ENCODE peak calls at places on chromosomes 13 and 19, in six cellular contexts. F, E, R, W, C and I are unnamed samples.
A peak's percentile ranks its signal among the peaks of the same experiment; 100 is the strongest.

GRCh38 chr13:105007166-105007808 is 1528.2 kb downstream of the EFNB2 start:
- DNase-seq in F (no peak), E (no peak), R (no peak), W (no peak), C (no peak), I (no peak)

GRCh38 chr13:110915874-110916670 is 1.2 kb upstream of the ANKRD10 start:
- DNase-seq in F (no peak), E (no peak), R (peak; percentile 64), W (no peak), C (no peak), I (no peak)

GRCh38 chr13:40985596-40986327 is 33.4 kb downstream of the ELF1 start:
- DNase-seq in F (no peak), E (no peak), R (no peak), W (no peak), C (no peak), I (no peak)

GRCh38 chr19:17076539-17076919 is 952 bp downstream of the MYO9B start:
- DNase-seq in F (peak; percentile 13), E (no peak), R (peak; percentile 26), W (no peak), C (no peak), I (peak; percentile 7)

GRCh38 chr13:100789025-100789424 is 114.4 kb upstream of the TMTC4 start:
- DNase-seq in F (no peak), E (no peak), R (no peak), W (no peak), C (no peak), I (no peak)

GRCh38 chr19:21492932-21493906 is 12.2 kb upstream of the ZNF429 start:
- DNase-seq in F (no peak), E (no peak), R (no peak), W (no peak), C (no peak), I (no peak)

GRCh38 chr19:5632241-5632612 is 9.3 kb downstream of the SAFB start:
- DNase-seq in F (no peak), E (no peak), R (no peak), W (no peak), C (no peak), I (no peak)

GRCh38 chr19:28245937-28246336 is 967.0 kb downstream of the UQCRFS1 start:
- DNase-seq in F (no peak), E (no peak), R (no peak), W (no peak), C (no peak), I (no peak)

GRCh38 chr19:28960986-28961705 is 251.8 kb downstream of the UQCRFS1 start:
- DNase-seq in F (no peak), E (no peak), R (no peak), W (no peak), C (no peak), I (peak; percentile 70)

GRCh38 chr13:46633416-46633815 is 80.4 kb downstream of the LRCH1 start:
- DNase-seq in F (no peak), E (peak; percentile 47), R (peak; percentile 54), W (no peak), C (no peak), I (no peak)

GRCh38 chr19:57689750-57690149 is 8.0 kb downstream of the ZNF551 start:
- DNase-seq in F (no peak), E (no peak), R (peak; percentile 16), W (no peak), C (no peak), I (no peak)

GRCh38 chr19:55114566-55115145 is 2.8 kb downstream of the PPP1R12C start:
- DNase-seq in F (no peak), E (no peak), R (no peak), W (no peak), C (no peak), I (no peak)

GRCh38 chr19:33464733-33465115 is 56.9 kb downstream of the PEPD start:
- DNase-seq in F (no peak), E (no peak), R (no peak), W (no peak), C (no peak), I (no peak)

GRCh38 chr19:45972081-45972943 is 1.4 kb downstream of the NOVA2 start:
- DNase-seq in F (peak; percentile 57), E (no peak), R (no peak), W (no peak), C (no peak), I (no peak)

GRCh38 chr13:51999525-51999924 is 11.7 kb downstream of the ATP7B start:
- DNase-seq in F (no peak), E (no peak), R (no peak), W (peak; percentile 16), C (no peak), I (no peak)

GRCh38 chr13:44629465-44630183 is 53.5 kb upstream of the TSC22D1 start:
- DNase-seq in F (no peak), E (no peak), R (no peak), W (no peak), C (no peak), I (no peak)

GRCh38 chr13:110387451-110388140 is 80.5 kb downstream of the COL4A2 start:
- DNase-seq in F (no peak), E (no peak), R (peak; percentile 86), W (no peak), C (no peak), I (no peak)

GRCh38 chr19:6610934-6611370 is 20.0 kb upstream of the CD70 start:
- DNase-seq in F (no peak), E (peak; percentile 38), R (peak; percentile 96), W (no peak), C (no peak), I (no peak)

GRCh38 chr13:95050800-95051620 is 250.2 kb downstream of the ABCC4 start:
- DNase-seq in F (no peak), E (no peak), R (no peak), W (no peak), C (no peak), I (no peak)

GRCh38 chr19:15101479-15102082 is 5.6 kb upstream of the SYDE1 start:
- DNase-seq in F (peak; percentile 45), E (peak; percentile 48), R (no peak), W (no peak), C (peak; percentile 22), I (peak; percentile 43)

GRCh38 chr13:101706651-101707050 is 254.2 kb downstream of the ITGBL1 start:
- DNase-seq in F (peak; percentile 2), E (peak; percentile 13), R (peak; percentile 83), W (no peak), C (no peak), I (no peak)

GRCh38 chr13:49527123-49527522 is 31.4 kb downstream of the PHF11 start:
- DNase-seq in F (no peak), E (no peak), R (no peak), W (no peak), C (no peak), I (no peak)

GRCh38 chr13:50626031-50626643 is 217.4 kb downstream of the DLEU7 start:
- DNase-seq in F (no peak), E (no peak), R (peak; percentile 56), W (no peak), C (no peak), I (no peak)

GRCh38 chr19:45137179-45137761 is 23.5 kb downstream of the NKPD1 start:
- DNase-seq in F (no peak), E (no peak), R (no peak), W (no peak), C (no peak), I (no peak)

GRCh38 chr13:41060723-41061074 is 610 bp upstream of the WBP4 start:
- DNase-seq in F (peak; percentile 87), E (peak; percentile 83), R (peak; percentile 73), W (peak; percentile 79), C (peak; percentile 84), I (peak; percentile 67)